ENCODE peak calls at places on chromosomes 6 and 20, in four cellular contexts. A is mammary epithelial cell, O is tibial nerve, D is ovary. I is an unnamed sample. For H3K27me3, the result is how much of the 10 kb centered on the place peaks cover.

GRCh38 chr6:149209879-149210278 is 107.6 kb upstream of the TAB2 start:
- DNase-seq in A (no peak), O (no peak), D (no peak), I (no peak)

GRCh38 chr6:91654844-91655192 is 1067.9 kb upstream of the MAP3K7 start:
- DNase-seq in A (no peak), O (no peak), D (no peak), I (no peak)

GRCh38 chr20:47258745-47259695 is 97.5 kb downstream of the ZMYND8 start:
- DNase-seq in A (peak), O (peak), D (no peak), I (no peak)

GRCh38 chr6:130697661-130698535 is 129.3 kb upstream of the SMLR1 start:
- DNase-seq in A (peak), O (peak), D (peak), I (no peak)

GRCh38 chr6:9523462-9523861 is 891.4 kb downstream of the TFAP2A start:
- DNase-seq in A (peak), O (no peak), D (no peak), I (no peak)

GRCh38 chr6:31572041-31572911 is at the start of gene LTA:
- DNase-seq in A (no peak), O (no peak), D (no peak), I (no peak)

GRCh38 chr6:24428615-24429014 is 25.9 kb downstream of the MRS2 start:
- DNase-seq in A (peak), O (no peak), D (no peak), I (no peak)

GRCh38 chr20:4507288-4507719 is 214.4 kb upstream of the PRND start:
- DNase-seq in A (peak), O (no peak), D (no peak), I (no peak)

GRCh38 chr6:80440496-80441160 is 334.2 kb downstream of the BCKDHB start:
- DNase-seq in A (no peak), O (no peak), D (no peak), I (no peak)

GRCh38 chr6:22411408-22412105 is 114.7 kb upstream of the PRL start:
- DNase-seq in A (no peak), O (no peak), D (no peak), I (no peak)

GRCh38 chr6:99307295-99307907 is 42.1 kb downstream of the FAXC start:
- DNase-seq in A (no peak), O (no peak), D (no peak), I (no peak)

GRCh38 chr20:53510266-53510665 is 83.4 kb downstream of the ZNF217 start:
- DNase-seq in A (no peak), O (no peak), D (no peak), I (no peak)

GRCh38 chr6:106309766-106310373 is 15.7 kb downstream of the ATG5 start:
- DNase-seq in A (peak), O (no peak), D (no peak), I (no peak)

GRCh38 chr6:109348246-109348645 is 34.0 kb downstream of the CD164 start:
- DNase-seq in A (no peak), O (no peak), D (no peak), I (no peak)

GRCh38 chr20:36128463-36129176 is 25.9 kb upstream of the EPB41L1 start:
- DNase-seq in A (peak), O (peak), D (no peak), I (no peak)

GRCh38 chr6:12371151-12371550 is 81.0 kb downstream of the EDN1 start:
- DNase-seq in A (peak), O (no peak), D (no peak), I (no peak)

GRCh38 chr6:158799051-158799792 is 19.9 kb downstream of the EZR start:
- DNase-seq in A (no peak), O (no peak), D (no peak), I (no peak)

GRCh38 chr6:105645166-105645565 is 242.3 kb upstream of the PREP start:
- DNase-seq in A (no peak), O (no peak), D (no peak), I (no peak)

GRCh38 chr6:34922177-34922663 is 33.2 kb downstream of the ANKS1A start:
- DNase-seq in A (peak), O (no peak), D (no peak), I (no peak)

GRCh38 chr20:60095456-60095855 is 137.2 kb downstream of the CDH26 start:
- DNase-seq in A (no peak), O (peak), D (no peak), I (no peak)

GRCh38 chr6:27839303-27840081 is 72.7 kb downstream of the OR2B2 start:
- DNase-seq in A (peak), O (peak), D (peak), I (peak)

DNA sequence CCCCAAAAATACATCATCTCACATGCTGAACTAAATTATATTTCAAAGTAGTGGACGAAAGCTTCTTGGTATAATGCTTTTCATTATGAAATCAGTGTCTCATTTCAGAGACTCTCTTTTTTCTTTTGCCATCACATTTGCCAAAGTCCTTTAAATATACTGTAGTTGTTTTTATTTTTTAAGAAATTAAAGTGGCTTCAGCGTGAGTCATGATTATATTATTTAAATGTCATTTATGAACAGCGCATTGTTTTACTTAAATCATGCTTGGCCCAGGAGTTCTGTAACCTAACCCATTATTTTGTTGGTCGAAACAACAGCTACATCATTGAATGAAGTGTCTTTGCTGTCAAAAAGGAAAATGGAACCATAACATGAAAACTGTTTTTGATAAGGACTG is 100.9 kb downstream of the CD109 start:
- DNase-seq in A (no peak), O (no peak), D (no peak), I (no peak)
- TF ChIP-seq CTCF in A (no peak), O (no peak), D (no peak), I (no peak)

DNA sequence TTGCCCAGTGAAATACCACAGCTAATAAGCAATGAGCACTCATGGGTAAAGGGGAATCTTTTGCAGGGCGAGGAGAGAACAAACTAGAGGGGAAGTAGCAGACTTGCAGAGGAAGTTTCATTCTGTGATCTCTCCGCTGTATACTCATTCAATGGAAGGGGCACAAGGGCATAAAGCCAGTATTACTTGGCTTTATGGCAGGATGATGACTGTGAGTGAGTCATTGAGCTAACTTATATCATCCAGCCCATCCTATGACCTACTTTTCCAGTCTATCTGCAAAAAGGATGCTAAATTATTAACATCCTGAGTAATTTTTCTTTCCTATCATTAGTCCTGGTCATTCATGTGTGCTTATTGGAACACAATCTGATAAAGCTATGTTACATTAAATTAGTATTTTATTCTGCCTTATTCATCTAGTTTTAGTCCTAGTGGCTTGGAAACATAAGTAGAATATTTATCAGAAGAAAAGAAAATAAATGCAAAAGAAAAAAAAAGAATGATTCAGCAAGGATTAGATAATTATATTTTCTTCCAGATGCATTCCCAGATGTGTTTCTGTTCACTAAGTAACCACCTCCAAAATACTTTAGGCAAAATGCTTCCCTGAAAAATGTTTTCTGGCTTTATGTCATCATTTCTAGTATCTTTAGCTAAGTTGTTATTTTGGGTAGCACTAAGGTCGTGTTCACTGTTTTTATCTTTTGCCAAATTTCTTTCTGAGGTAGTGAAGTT is 471.7 kb downstream of the CDKAL1 start:
- DNase-seq in A (peak), O (no peak), D (no peak), I (no peak)
- H3K27ac ChIP-seq in A (no peak), O (no peak), D (no peak), I (no peak)

DNA sequence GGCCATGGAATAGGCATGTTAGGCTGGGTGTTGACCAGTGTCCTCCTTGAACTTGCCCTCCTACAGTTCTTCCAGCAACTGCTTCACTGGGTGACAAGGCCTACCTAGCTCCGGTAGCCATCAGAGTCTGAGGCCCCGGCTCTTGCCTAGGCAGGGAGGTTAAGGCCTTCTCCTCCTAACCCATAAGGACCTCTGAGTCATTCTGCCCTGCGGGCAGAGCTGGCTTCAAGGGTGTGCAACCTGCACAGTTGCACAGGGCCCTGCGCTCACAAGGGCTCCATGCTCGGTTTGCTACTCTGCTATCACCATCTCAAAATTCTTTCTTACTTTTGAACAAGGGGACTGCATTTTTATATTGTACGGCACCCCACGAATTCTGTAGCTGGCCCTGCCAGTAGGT is 17.9 kb downstream of the KCNB1 start:
- DNase-seq in A (no peak), O (no peak), D (no peak), I (no peak)
- H3K27me3 ChIP-seq in A (under half), O (under half), D (under half), I (under half)

GRCh38 chr6:153503810-153504209 is 372.7 kb upstream of the RGS17 start:
- DNase-seq in A (no peak), O (no peak), D (no peak), I (no peak)
- TF ChIP-seq CTCF in A (peak), O (no peak), D (no peak), I (no peak)

DNA sequence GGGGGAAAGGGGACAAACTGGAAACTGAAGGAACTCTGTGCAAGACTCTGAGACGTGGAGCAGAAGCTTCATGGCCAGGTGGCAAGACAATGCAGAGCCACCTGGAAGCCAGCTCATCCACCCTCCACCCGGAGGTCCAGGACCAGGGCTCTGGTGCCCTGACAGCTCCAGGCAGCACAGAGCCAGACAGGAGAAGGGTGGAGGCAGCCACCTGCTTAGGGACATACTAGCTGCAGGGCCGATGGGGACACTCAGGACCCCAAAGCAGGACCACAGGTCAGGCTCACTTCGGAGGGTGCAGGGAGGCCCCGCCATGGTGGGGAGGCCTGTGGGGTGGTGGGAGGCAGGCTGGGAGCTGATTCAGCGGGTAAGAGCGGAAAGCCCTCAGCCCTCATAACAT is 19.0 kb upstream of the SLC22A3 start:
- DNase-seq in A (no peak), O (no peak), D (no peak), I (no peak)
- H3K27ac ChIP-seq in A (no peak), O (no peak), D (no peak), I (no peak)

DNA sequence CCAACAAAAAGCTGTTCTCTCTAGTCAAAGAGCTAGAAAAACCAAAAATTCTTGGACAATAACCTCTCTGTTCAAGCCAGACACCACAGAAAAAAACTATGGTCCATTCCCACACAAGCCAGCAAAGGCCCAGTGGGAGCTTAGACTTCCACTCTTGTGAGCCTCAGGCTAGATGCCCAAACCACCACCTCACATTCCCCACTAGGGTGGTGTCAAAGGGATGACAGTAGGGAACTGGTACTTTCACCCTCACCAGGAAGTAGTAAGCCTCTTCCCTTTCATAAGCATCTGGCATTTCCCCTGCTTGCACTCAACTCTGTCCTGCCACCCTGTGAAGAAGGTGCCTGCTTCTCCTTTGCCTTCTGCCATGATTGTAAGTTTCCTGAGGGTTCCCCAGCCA is 58.4 kb upstream of the RNF217 start:
- DNase-seq in A (peak), O (no peak), D (no peak), I (no peak)
- H3K27me3 ChIP-seq in A (under half), O (under half), D (under half), I (under half)